ENCODE peak calls at places on chromosomes 12 and 14, in four cellular contexts. W is NB4, D is choroid plexus epithelial cell, P is GM12878. R is an unnamed sample.
A peak's percentile ranks its signal among the peaks of the same experiment; 100 is the strongest.

GRCh38 chr12:88693837-88694445 is 113.7 kb upstream of the KITLG start:
- DNase-seq in P (no peak), W (no peak), D (peak; percentile 26), R (no peak)

GRCh38 chr12:1848741-1849140 is 28.4 kb downstream of the LRTM2 start:
- DNase-seq in W (peak; percentile 85), P (no peak), D (no peak), R (no peak)

GRCh38 chr12:91910871-91911388 is 234.7 kb downstream of the BTG1 start:
- DNase-seq in W (peak; percentile 15), P (no peak), D (peak; percentile 24), R (no peak)

GRCh38 chr14:101078892-101079221 is 175.3 kb upstream of the RTL1 start:
- DNase-seq in P (no peak), D (no peak), W (no peak), R (no peak)

GRCh38 chr12:121949643-121950397 is 31.4 kb downstream of the CFAP251 start:
- DNase-seq in D (peak; percentile 96), W (no peak), P (no peak), R (peak; percentile 82)

GRCh38 chr14:104826197-104826857 is 25.4 kb downstream of the ZBTB42 start:
- DNase-seq in P (no peak), W (peak; percentile 80), D (peak; percentile 77), R (peak; percentile 82)

GRCh38 chr14:39267592-39268112 is 33.9 kb downstream of the MIA2 start:
- DNase-seq in D (peak; percentile 39), P (no peak), W (no peak), R (peak; percentile 52)

GRCh38 chr14:91286530-91286937 is 42.0 kb upstream of the GPR68 start:
- DNase-seq in P (peak; percentile 21), W (peak; percentile 78), D (peak; percentile 79), R (peak; percentile 83)

GRCh38 chr12:124289634-124290600 is 5.0 kb upstream of the RFLNA start:
- DNase-seq in P (no peak), D (peak; percentile 21), W (peak; percentile 37), R (no peak)

GRCh38 chr12:57765003-57765697 is 1.7 kb downstream of the CYP27B1 start:
- DNase-seq in W (peak; percentile 65), P (no peak), D (peak; percentile 29), R (peak; percentile 73)

GRCh38 chr12:123794027-123794426 is 31.9 kb downstream of the DNAH10 start:
- DNase-seq in D (no peak), W (no peak), P (no peak), R (no peak)

GRCh38 chr14:103067231-103067954 is 10.0 kb upstream of the CDC42BPB start:
- DNase-seq in D (peak; percentile 10), W (no peak), P (no peak), R (peak; percentile 86)

GRCh38 chr14:61514006-61514830 is 181.1 kb upstream of the HIF1A start:
- DNase-seq in D (peak; percentile 53), P (no peak), W (no peak), R (no peak)

DNA sequence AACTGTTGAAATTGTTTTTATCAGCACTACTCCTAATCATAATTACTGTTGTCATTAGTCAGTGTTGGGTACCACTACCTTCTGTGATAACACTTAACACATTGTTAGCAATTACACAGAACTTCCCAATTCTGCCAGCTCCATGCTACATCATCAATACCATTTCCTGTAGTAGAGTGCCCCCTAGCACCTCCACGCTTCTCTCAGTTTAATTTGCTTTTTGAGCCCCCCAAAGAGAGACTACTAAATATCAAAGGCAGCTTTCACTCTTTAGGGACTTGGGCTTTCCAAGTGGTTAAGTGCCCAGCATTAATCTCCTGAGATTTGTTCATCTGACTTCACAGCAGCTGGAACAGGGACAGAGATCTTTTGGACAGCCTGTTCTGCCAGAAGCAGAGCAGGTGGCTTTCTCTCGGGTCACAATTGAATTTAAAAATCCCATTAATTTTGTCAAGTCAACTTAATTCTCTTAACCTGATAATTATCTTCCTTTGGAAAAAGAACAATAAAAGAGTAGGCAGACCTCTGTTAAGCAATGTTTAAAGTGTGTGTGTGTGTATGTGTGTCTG is 954.9 kb downstream of the DIO2 start:
- DNase-seq in W (no peak), D (no peak), P (no peak), R (no peak)
- TF ChIP-seq CTCF in W (no peak), D (no peak), P (no peak), R (no peak)

DNA sequence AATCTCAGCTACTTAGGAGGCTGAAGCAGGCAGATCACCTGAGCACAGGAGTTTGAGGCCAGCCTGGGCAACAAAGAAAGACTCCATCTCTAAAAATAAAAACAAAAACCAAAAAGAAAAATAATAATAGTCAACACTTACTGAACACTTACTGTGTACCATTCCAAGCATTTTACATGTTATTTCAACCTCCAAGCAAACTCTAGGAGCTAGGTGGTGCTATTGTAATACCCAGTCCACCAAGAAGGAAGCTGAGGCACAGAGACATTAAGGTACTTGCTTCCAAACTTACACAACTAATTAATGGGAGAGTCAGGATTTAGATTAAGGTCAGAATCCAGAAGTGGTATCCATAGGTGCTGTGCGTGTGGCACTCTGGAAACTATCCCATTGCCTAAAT is 13.7 kb upstream of the OR6J1 start:
- DNase-seq in D (peak; percentile 90), P (no peak), W (peak; percentile 44), R (peak; percentile 50)
- TF ChIP-seq CTCF in D (peak; percentile 79), P (peak; percentile 48), W (peak; percentile 30), R (peak; percentile 46)

GRCh38 chr14:21846227-21846885 is 172.7 kb upstream of the OR4E1 start:
- DNase-seq in D (peak; percentile 20), W (peak; percentile 28), P (no peak), R (peak; percentile 45)
- TF ChIP-seq CTCF in D (peak; percentile 65), W (peak; percentile 65), P (peak; percentile 74), R (peak; percentile 62)

GRCh38 chr12:99620159-99620479 is 27.4 kb upstream of the GARIN6 start:
- DNase-seq in W (no peak), P (no peak), D (no peak), R (no peak)

GRCh38 chr12:99619389-99620158 is 28.0 kb upstream of the GARIN6 start:
- DNase-seq in D (peak; percentile 12), W (peak; percentile 62), P (no peak), R (peak; percentile 43)

GRCh38 chr12:99618657-99619056 is 28.9 kb upstream of the GARIN6 start:
- DNase-seq in P (no peak), W (no peak), D (no peak), R (no peak)
- TF ChIP-seq CTCF in P (no peak), W (no peak), D (no peak), R (no peak)